ENCODE peak calls at places on chromosome 17, in ten cellular contexts. J, A, L, R, P, D, E, M, V and B are unnamed samples.

GRCh38 chr17:49003557-49004511 is 6.6 kb downstream of the IGF2BP1 start:
- DNase-seq in J (no peak), A (no peak), L (no peak), R (no peak), P (peak), D (peak), E (peak), M (peak), V (no peak), B (no peak)

GRCh38 chr17:76866203-76866602 is 2.0 kb upstream of the MGAT5B start:
- DNase-seq in J (no peak), A (no peak), L (no peak), R (no peak), P (no peak), D (no peak), E (no peak), M (no peak), V (no peak), B (no peak)

GRCh38 chr17:81523139-81524062 is 4.8 kb upstream of the FSCN2 start:
- DNase-seq in J (peak), A (peak), L (no peak), R (no peak), P (no peak), D (peak), E (no peak), M (no peak), V (peak), B (no peak)

GRCh38 chr17:40307001-40307690 is 1.8 kb upstream of the RARA start:
- DNase-seq in J (peak), A (peak), L (no peak), R (peak), P (peak), D (peak), E (no peak), M (peak), V (no peak), B (peak)

GRCh38 chr17:58238147-58238634 is at the start of gene LPO:
- DNase-seq in J (no peak), A (no peak), L (no peak), R (no peak), P (no peak), D (no peak), E (no peak), M (no peak), V (no peak), B (no peak)

GRCh38 chr17:48954300-48954755 is 9.7 kb upstream of the SNF8 start:
- DNase-seq in J (no peak), A (no peak), L (no peak), R (no peak), P (peak), D (peak), E (peak), M (no peak), V (no peak), B (peak)

GRCh38 chr17:27651411-27652345 is 20.7 kb downstream of the LGALS9 start:
- DNase-seq in J (no peak), A (peak), L (peak), R (no peak), P (peak), D (peak), E (no peak), M (peak), V (peak), B (no peak)

GRCh38 chr17:80805032-80805751 is 186.4 kb upstream of the CHMP6 start:
- DNase-seq in J (no peak), A (no peak), L (no peak), R (no peak), P (no peak), D (peak), E (no peak), M (peak), V (no peak), B (no peak)

GRCh38 chr17:28711723-28712036 is at the start of gene PROCA1:
- DNase-seq in J (no peak), A (no peak), L (no peak), R (peak), P (no peak), D (no peak), E (no peak), M (no peak), V (peak), B (no peak)

GRCh38 chr17:1965556-1966273 is 59.4 kb downstream of the RTN4RL1 start:
- DNase-seq in J (no peak), A (peak), L (no peak), R (no peak), P (no peak), D (no peak), E (peak), M (no peak), V (no peak), B (no peak)

GRCh38 chr17:64320613-64321553 is 57.8 kb upstream of the TEX2 start:
- DNase-seq in J (peak), A (peak), L (peak), R (peak), P (peak), D (peak), E (peak), M (peak), V (peak), B (peak)

GRCh38 chr17:42679492-42680330 is 1.9 kb downstream of the CCR10 start:
- DNase-seq in J (no peak), A (no peak), L (peak), R (peak), P (peak), D (peak), E (peak), M (peak), V (peak), B (no peak)

GRCh38 chr17:69761011-69761410 is 314.0 kb upstream of the KCNJ16 start:
- DNase-seq in J (no peak), A (no peak), L (no peak), R (no peak), P (no peak), D (peak), E (no peak), M (no peak), V (no peak), B (no peak)

GRCh38 chr17:36468903-36469635 is 17.4 kb upstream of the ZNHIT3 start:
- DNase-seq in J (no peak), A (no peak), L (peak), R (no peak), P (no peak), D (no peak), E (no peak), M (no peak), V (no peak), B (no peak)

GRCh38 chr17:28240688-28241340 is 78.2 kb upstream of the TMEM97 start:
- DNase-seq in J (no peak), A (no peak), L (no peak), R (no peak), P (no peak), D (no peak), E (no peak), M (no peak), V (no peak), B (no peak)

GRCh38 chr17:59002126-59002525 is 104.6 kb downstream of the TRIM37 start:
- DNase-seq in J (no peak), A (no peak), L (no peak), R (no peak), P (no peak), D (no peak), E (no peak), M (no peak), V (no peak), B (no peak)

GRCh38 chr17:66540131-66540781 is 237.8 kb downstream of the PRKCA start:
- DNase-seq in J (no peak), A (peak), L (no peak), R (no peak), P (no peak), D (peak), E (no peak), M (no peak), V (no peak), B (no peak)

GRCh38 chr17:81399481-81400153 is 4.4 kb downstream of the BAHCC1 start:
- DNase-seq in J (no peak), A (no peak), L (peak), R (peak), P (no peak), D (peak), E (no peak), M (no peak), V (peak), B (no peak)

GRCh38 chr17:13698832-13699231 is 97.1 kb upstream of the HS3ST3A1 start:
- DNase-seq in J (no peak), A (no peak), L (no peak), R (no peak), P (no peak), D (no peak), E (no peak), M (no peak), V (no peak), B (no peak)

GRCh38 chr17:32769846-32770245 is 107.1 kb downstream of the MYO1D start:
- DNase-seq in J (no peak), A (no peak), L (no peak), R (no peak), P (no peak), D (peak), E (peak), M (no peak), V (no peak), B (no peak)

GRCh38 chr17:77865716-77866115 is 92.8 kb upstream of the TNRC6C start:
- DNase-seq in J (no peak), A (no peak), L (no peak), R (no peak), P (no peak), D (no peak), E (no peak), M (no peak), V (no peak), B (no peak)

GRCh38 chr17:78736526-78737079 is 45.5 kb downstream of the CYTH1 start:
- DNase-seq in J (no peak), A (no peak), L (peak), R (peak), P (peak), D (no peak), E (no peak), M (peak), V (no peak), B (peak)

GRCh38 chr17:81923302-81924260 is 4.0 kb downstream of the MAFG start:
- DNase-seq in J (no peak), A (peak), L (peak), R (no peak), P (peak), D (peak), E (no peak), M (no peak), V (no peak), B (no peak)

GRCh38 chr17:13572581-13572980 is 29.1 kb downstream of the HS3ST3A1 start:
- DNase-seq in J (no peak), A (no peak), L (no peak), R (no peak), P (no peak), D (peak), E (no peak), M (no peak), V (no peak), B (no peak)

GRCh38 chr17:63542942-63543821 is 7.1 kb upstream of the DCAF7 start:
- DNase-seq in J (no peak), A (no peak), L (no peak), R (no peak), P (peak), D (no peak), E (no peak), M (no peak), V (no peak), B (no peak)